ENCODE peak calls at places on chromosomes 11 and 22, in seven cellular contexts. M is prostate gland, P is B cell, E is colonic mucosa, D is fibroblast of the aortic adventitia, W is bronchial epithelial cell, N is kidney epithelial cell. Z is an unnamed sample.

GRCh38 chr22:39498802-39499201 is 3.3 kb upstream of the MIEF1 start:
- DNase-seq in M (no peak), P (no peak), E (no peak), D (no peak), W (no peak), N (no peak), Z (no peak)

GRCh38 chr22:23032681-23033080 is 37.6 kb upstream of the GNAZ start:
- DNase-seq in M (no peak), P (no peak), E (no peak), D (no peak), W (no peak), N (no peak), Z (no peak)

GRCh38 chr11:34585870-34586654 is 34.8 kb upstream of the EHF start:
- DNase-seq in M (peak; percentile 44), P (peak; percentile 62), E (no peak), D (peak; percentile 81), W (peak; percentile 68), N (no peak), Z (no peak)

GRCh38 chr11:69044111-69045013 is 4.4 kb upstream of the TPCN2 start:
- DNase-seq in M (peak; percentile 74), P (peak; percentile 29), E (peak; percentile 72), D (peak; percentile 49), W (peak; percentile 53), N (peak; percentile 35), Z (no peak)

GRCh38 chr11:118401880-118402590 is 629 bp downstream of the ATP5MG start:
- DNase-seq in M (no peak), P (no peak), E (no peak), D (peak; percentile 87), W (peak; percentile 68), N (no peak), Z (no peak)

GRCh38 chr11:77406396-77406795 is 67.5 kb downstream of the PAK1 start:
- DNase-seq in M (no peak), P (no peak), E (no peak), D (no peak), W (no peak), N (no peak), Z (no peak)

GRCh38 chr11:76658231-76658630 is 12.3 kb downstream of the LRRC32 start:
- DNase-seq in M (no peak), P (no peak), E (no peak), D (no peak), W (no peak), N (no peak), Z (peak; percentile 11)

GRCh38 chr11:2510626-2511402 is 66.0 kb downstream of the KCNQ1 start:
- DNase-seq in M (no peak), P (no peak), E (no peak), D (peak; percentile 9), W (no peak), N (no peak), Z (no peak)

GRCh38 chr11:113574586-113574985 is 99.4 kb upstream of the DRD2 start:
- DNase-seq in M (no peak), P (no peak), E (no peak), D (no peak), W (no peak), N (no peak), Z (no peak)

GRCh38 chr11:110053848-110054414 is 39.3 kb upstream of the ZC3H12C start:
- DNase-seq in M (no peak), P (no peak), E (no peak), D (no peak), W (no peak), N (no peak), Z (no peak)

GRCh38 chr22:30214703-30215405 is 31.7 kb downstream of the LIF start:
- DNase-seq in M (no peak), P (no peak), E (no peak), D (no peak), W (no peak), N (no peak), Z (no peak)

GRCh38 chr22:38139901-38140300 is 29.4 kb upstream of the BAIAP2L2 start:
- DNase-seq in M (no peak), P (no peak), E (no peak), D (no peak), W (no peak), N (no peak), Z (no peak)

GRCh38 chr22:49326558-49326957 is 501.1 kb downstream of the BRD1 start:
- DNase-seq in M (no peak), P (no peak), E (no peak), D (no peak), W (no peak), N (no peak), Z (no peak)

GRCh38 chr11:7572001-7572712 is 58.4 kb downstream of the PPFIBP2 start:
- DNase-seq in M (no peak), P (no peak), E (no peak), D (no peak), W (no peak), N (no peak), Z (no peak)

GRCh38 chr11:1928891-1929541 is 9.5 kb downstream of the TNNT3 start:
- DNase-seq in M (no peak), P (no peak), E (no peak), D (no peak), W (no peak), N (no peak), Z (no peak)

GRCh38 chr11:109799604-109800003 is 293.6 kb upstream of the ZC3H12C start:
- DNase-seq in M (no peak), P (no peak), E (no peak), D (no peak), W (no peak), N (no peak), Z (no peak)

GRCh38 chr11:109929308-109929707 is 163.9 kb upstream of the ZC3H12C start:
- DNase-seq in M (no peak), P (no peak), E (no peak), D (no peak), W (no peak), N (no peak), Z (no peak)

GRCh38 chr11:93081694-93082093 is 112.2 kb downstream of the MTNR1B start:
- DNase-seq in M (no peak), P (no peak), E (no peak), D (no peak), W (no peak), N (no peak), Z (peak; percentile 34)

DNA sequence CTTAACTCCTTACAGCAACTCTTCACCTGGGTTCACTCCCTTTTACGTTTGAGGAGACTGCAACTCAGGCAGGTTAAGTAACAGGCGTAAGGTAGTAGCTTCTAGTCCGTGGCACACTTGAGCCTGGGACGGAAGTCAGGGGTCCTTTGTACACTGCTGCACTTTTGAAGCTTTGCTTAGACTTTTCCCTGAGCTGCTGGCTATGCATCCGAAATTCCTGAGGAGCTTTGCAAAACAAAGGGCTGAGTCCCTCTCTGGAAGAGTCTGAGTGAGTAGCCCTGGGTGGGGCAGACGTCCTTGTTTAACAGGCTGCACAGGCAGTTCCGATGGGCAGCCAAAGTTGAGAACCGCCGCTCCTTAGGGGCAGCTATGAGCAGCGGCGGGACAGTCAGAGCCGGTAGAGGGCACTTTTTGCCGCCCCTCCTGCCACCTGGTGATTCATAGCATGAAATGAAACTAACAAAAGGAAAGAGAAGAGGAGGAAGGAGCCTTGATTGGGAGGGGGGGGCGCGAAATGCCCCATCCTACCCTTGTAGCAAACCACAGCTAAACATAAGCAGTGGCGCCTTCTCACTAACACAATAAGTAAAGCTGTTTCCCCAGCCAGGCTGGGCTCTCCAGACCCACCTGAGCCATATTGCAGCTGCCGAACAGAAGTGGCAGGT is 1.4 kb downstream of the TMEM109 start:
- DNase-seq in M (peak; percentile 77), P (peak; percentile 84), E (peak; percentile 72), D (peak; percentile 71), W (peak; percentile 75), N (no peak), Z (no peak)
- TF ChIP-seq CTCF in M (peak; percentile 21), P (peak; percentile 55), E (no peak), D (peak; percentile 21), W (peak; percentile 36), N (peak; percentile 53), Z (peak; percentile 38)

DNA sequence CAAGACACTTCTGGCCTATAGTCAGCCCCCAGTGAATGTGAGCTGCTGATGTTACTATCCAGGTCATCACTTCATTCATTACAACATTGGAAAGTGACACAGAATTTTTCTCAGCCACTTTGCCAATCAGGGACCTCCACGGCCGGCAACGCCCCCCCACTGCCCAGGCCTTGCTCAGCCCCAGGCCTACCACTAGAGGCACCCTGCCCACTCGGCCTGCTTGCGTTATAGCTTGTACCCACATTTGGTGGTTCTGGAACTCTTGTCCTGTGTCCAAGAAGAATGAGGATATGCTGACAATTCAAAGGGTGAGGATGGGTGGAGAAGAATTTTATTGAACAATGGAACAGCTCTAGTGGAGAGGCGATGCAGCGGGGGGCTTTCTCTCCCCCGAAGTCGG is 96.2 kb downstream of the TSPAN18 start:
- DNase-seq in M (no peak), P (no peak), E (no peak), D (no peak), W (no peak), N (no peak), Z (no peak)
- TF ChIP-seq CTCF in M (no peak), P (no peak), E (no peak), D (peak; percentile 40), W (no peak), N (peak; percentile 10), Z (peak; percentile 2)

GRCh38 chr11:62120001-62120400 is 3.8 kb upstream of the INCENP start:
- DNase-seq in M (no peak), P (no peak), E (no peak), D (no peak), W (no peak), N (no peak), Z (no peak)

GRCh38 chr11:62124186-62125113 is 639 bp downstream of the INCENP start:
- DNase-seq in M (peak; percentile 14), P (no peak), E (peak; percentile 56), D (no peak), W (peak; percentile 71), N (no peak), Z (no peak)

GRCh38 chr11:62120466-62120865 is 3.3 kb upstream of the INCENP start:
- DNase-seq in M (no peak), P (no peak), E (no peak), D (no peak), W (no peak), N (no peak), Z (no peak)

GRCh38 chr11:62123669-62124185 is at the start of gene INCENP:
- DNase-seq in M (peak; percentile 97), P (peak; percentile 94), E (peak; percentile 97), D (peak; percentile 99), W (peak; percentile 95), N (peak; percentile 89), Z (peak; percentile 82)

GRCh38 chr11:62122076-62122475 is 1.7 kb upstream of the INCENP start:
- DNase-seq in M (no peak), P (no peak), E (no peak), D (no peak), W (peak; percentile 2), N (no peak), Z (no peak)
- TF ChIP-seq CTCF in M (no peak), P (no peak), E (no peak), D (no peak), W (no peak), N (peak; percentile 15), Z (peak; percentile 34)

DNA sequence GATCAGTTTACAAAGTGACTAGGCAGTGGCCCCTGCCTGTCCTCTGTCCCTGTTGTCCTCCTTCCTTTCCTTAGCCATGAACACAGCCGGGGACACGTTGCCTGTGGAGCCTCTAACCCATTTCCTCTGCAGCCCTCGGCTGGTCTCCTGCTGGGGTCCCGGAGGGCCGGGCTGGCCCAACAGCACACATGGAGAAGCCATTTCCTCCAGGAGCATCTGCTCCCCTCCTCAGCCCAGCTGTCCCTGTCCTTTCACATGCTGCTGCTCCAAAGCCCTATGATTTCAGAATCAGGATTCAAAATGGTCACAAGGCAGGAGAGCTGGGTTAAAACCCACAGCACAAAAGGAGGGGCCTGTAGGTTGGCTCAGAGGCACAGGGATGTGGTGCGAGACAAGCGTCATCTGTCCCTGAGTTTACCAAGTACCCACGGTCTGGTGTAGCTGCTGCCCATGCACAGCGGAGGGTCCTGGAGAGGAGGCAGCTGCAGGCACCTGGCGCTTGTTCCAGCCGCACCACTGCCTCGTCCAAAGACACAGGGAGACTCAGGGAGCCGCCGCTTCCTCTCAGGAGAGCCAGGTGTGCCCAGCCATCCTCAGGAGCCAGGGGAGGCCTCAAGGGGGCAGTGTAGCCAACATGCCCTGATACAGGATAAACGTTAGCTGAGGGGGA is 4.1 kb upstream of the VSIG10L2 start:
- DNase-seq in M (peak; percentile 68), P (no peak), E (peak; percentile 58), D (peak; percentile 37), W (peak; percentile 25), N (peak; percentile 5), Z (peak; percentile 59)
- TF ChIP-seq CTCF in M (peak; percentile 46), P (peak; percentile 26), E (peak; percentile 62), D (peak; percentile 77), W (peak; percentile 82), N (peak; percentile 94), Z (peak; percentile 85)